ENCODE peak calls at places on chromosomes 7 and 10, in four cellular contexts. J is CD4-positive, CD25-positive, alpha-beta regulatory T cell; G is HAP-1; S is GM23248. K is an unnamed sample. For H3K4me1, the result is how much of the 10 kb centered on the place peaks cover.

GRCh38 chr7:120215654-120216053 is 57.3 kb upstream of the KCND2 start:
- DNase-seq in G (no peak), J (no peak), S (no peak), K (no peak)

GRCh38 chr7:111953611-111954010 is 252.6 kb downstream of the DOCK4 start:
- DNase-seq in S (peak), J (no peak), G (no peak), K (no peak)

GRCh38 chr10:23065549-23065948 is 29.8 kb upstream of the MSRB2 start:
- DNase-seq in J (no peak), S (peak), G (no peak), K (no peak)

GRCh38 chr10:92753865-92754264 is 64.1 kb downstream of the HHEX start:
- DNase-seq in J (no peak), G (no peak), S (no peak), K (no peak)

GRCh38 chr7:78071821-78072590 is 273.4 kb downstream of the PHTF2 start:
- DNase-seq in G (no peak), S (no peak), J (no peak), K (no peak)

GRCh38 chr7:79553811-79554555 is 100.5 kb upstream of the MAGI2 start:
- DNase-seq in S (peak), G (no peak), J (no peak), K (no peak)

GRCh38 chr10:19816420-19817250 is at the start of gene PLXDC2:
- DNase-seq in S (peak), J (no peak), G (peak), K (no peak)

GRCh38 chr7:90487808-90488207 is 18.4 kb downstream of the PTTG1IP2 start:
- DNase-seq in J (no peak), S (no peak), G (no peak), K (no peak)

GRCh38 chr7:34453150-34453549 is 204.9 kb upstream of the NPSR1 start:
- DNase-seq in J (no peak), G (no peak), S (peak), K (no peak)

GRCh38 chr7:144835166-144835611 is 664 bp downstream of the TPK1 start:
- DNase-seq in S (peak), G (peak), J (no peak), K (no peak)

GRCh38 chr7:43823941-43824340 is 45.4 kb downstream of the MRPS24 start:
- DNase-seq in S (no peak), J (no peak), G (no peak), K (no peak)

GRCh38 chr10:35079763-35080162 is 10.4 kb downstream of the CUL2 start:
- DNase-seq in S (peak), J (no peak), G (no peak), K (no peak)

GRCh38 chr7:69399038-69399800 is 199.1 kb upstream of the AUTS2 start:
- DNase-seq in G (no peak), J (no peak), S (peak), K (no peak)

GRCh38 chr7:67341153-67341768 is 344.6 kb downstream of the TYW1 start:
- DNase-seq in G (no peak), S (no peak), J (no peak), K (no peak)

GRCh38 chr10:42974693-42975002 is 102.2 kb upstream of the RET start:
- DNase-seq in J (no peak), G (no peak), S (no peak), K (no peak)

GRCh38 chr7:51366930-51367613 is 50.5 kb upstream of the COBL start:
- DNase-seq in J (no peak), G (peak), S (peak), K (no peak)

GRCh38 chr10:26863677-26864076 is 2.9 kb upstream of the ABI1 start:
- DNase-seq in S (no peak), G (no peak), J (no peak), K (no peak)

GRCh38 chr10:5559642-5560141 is 34.9 kb downstream of the CALML3 start:
- DNase-seq in G (no peak), J (no peak), S (peak), K (no peak)

GRCh38 chr10:132019366-132019765 is 37.6 kb upstream of the BNIP3 start:
- DNase-seq in G (no peak), S (no peak), J (no peak), K (no peak)

GRCh38 chr10:108385963-108386362 is 1221.5 kb upstream of the SORCS1 start:
- DNase-seq in G (no peak), J (no peak), S (no peak), K (no peak)

GRCh38 chr7:151518105-151518780 is 1.5 kb downstream of the RHEB start:
- DNase-seq in S (peak), J (peak), G (peak), K (peak)

GRCh38 chr7:76302299-76303056 is at the start of gene HSPB1:
- DNase-seq in J (peak), S (peak), G (peak), K (peak)

GRCh38 chr10:7039859-7040258 is 371.0 kb downstream of the SFMBT2 start:
- DNase-seq in S (no peak), J (no peak), G (no peak), K (no peak)

DNA sequence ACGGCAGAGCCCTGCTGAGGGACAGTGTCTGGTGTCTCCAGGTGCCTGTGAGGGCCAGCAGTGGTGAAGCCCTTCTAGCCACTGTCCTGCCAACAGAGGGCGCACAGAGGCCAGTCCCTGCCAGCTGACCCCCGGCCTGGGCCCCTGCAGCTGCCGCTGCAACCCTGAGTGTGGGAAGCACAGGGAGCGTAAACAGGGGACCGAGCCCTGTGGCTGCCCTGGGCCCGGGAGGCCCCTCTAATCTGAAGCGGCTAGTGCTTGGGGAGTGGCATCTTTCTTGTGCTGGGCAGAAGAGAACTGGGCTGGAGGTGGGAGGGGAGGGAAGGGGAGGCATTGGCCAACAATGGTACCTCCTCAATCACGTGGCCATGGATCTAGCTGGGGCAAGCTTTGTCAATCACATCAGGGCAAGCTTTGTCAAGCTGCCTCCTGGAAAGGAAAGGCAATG is 34.6 kb downstream of the TRIM8 start:
- DNase-seq in S (peak), J (no peak), G (peak), K (no peak)
- H3K4me1 ChIP-seq in S (under half), J (under half), G (under half), K (under half)

GRCh38 chr7:143290293-143290692 is 2.1 kb downstream of the CASP2 start:
- DNase-seq in G (no peak), S (no peak), J (no peak), K (no peak)
- H3K4me1 ChIP-seq in G (under half), S (under half), J (under half), K (under half)

DNA sequence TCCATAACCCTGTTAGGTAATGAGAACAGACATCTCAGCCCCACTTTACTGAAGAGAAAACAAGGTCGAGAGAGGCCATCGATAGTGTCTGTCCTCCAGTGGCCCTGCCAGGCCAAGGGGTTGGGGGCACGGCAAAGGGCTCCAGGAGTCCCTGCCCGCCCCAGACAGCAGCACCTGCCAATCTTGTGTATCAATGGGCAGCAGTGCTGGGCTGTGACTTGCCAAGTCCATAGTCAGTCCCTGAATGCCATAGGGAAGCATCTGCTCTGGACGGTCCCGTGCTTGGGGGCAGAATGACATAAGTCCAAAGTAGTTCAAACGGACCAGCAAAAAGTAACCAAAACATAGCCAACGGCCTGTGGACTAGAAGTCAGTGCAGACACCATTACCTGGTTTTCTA is 33.2 kb downstream of the DLG5 start:
- DNase-seq in S (no peak), G (no peak), J (no peak), K (no peak)
- H3K4me1 ChIP-seq in S (under half), G (under half), J (under half), K (under half)

GRCh38 chr7:1454471-1455065 is 4.7 kb downstream of the MICALL2 start:
- DNase-seq in G (no peak), J (no peak), S (no peak), K (no peak)
- H3K4me1 ChIP-seq in G (under half), J (under half), S (under half), K (under half)

GRCh38 chr10:59905735-59906416 is 480 bp downstream of the CCDC6 start:
- DNase-seq in G (peak), S (no peak), J (no peak), K (peak)

GRCh38 chr10:59906417-59907202 is at the start of gene CCDC6:
- DNase-seq in G (peak), J (peak), S (peak), K (peak)

GRCh38 chr10:59904431-59905065 is 1.8 kb downstream of the CCDC6 start:
- DNase-seq in J (no peak), S (peak), G (peak), K (no peak)

GRCh38 chr10:59903871-59904270 is 2.5 kb downstream of the CCDC6 start:
- DNase-seq in S (peak), G (no peak), J (no peak), K (no peak)

GRCh38 chr10:59905066-59905734 is 1.2 kb downstream of the CCDC6 start:
- DNase-seq in G (peak), J (peak), S (peak), K (no peak)
- H3K4me1 ChIP-seq in G (under half), J (half or more), S (under half), K (under half)

GRCh38 chr7:157670490-157671357 is 333.9 kb downstream of the DNAJB6 start:
- DNase-seq in S (no peak), J (no peak), G (no peak), K (no peak)
- H3K4me1 ChIP-seq in S (under half), J (under half), G (under half), K (under half)

GRCh38 chr7:36279251-36279925 is 110.3 kb upstream of the ANLN start:
- DNase-seq in S (no peak), J (no peak), G (no peak), K (no peak)

GRCh38 chr7:36283171-36283570 is 106.5 kb upstream of the ANLN start:
- DNase-seq in J (no peak), G (no peak), S (no peak), K (no peak)

GRCh38 chr7:36281945-36282727 is 107.5 kb upstream of the ANLN start:
- DNase-seq in G (no peak), S (peak), J (no peak), K (no peak)

GRCh38 chr7:36279926-36280315 is 109.7 kb upstream of the ANLN start:
- DNase-seq in J (no peak), G (no peak), S (no peak), K (no peak)

DNA sequence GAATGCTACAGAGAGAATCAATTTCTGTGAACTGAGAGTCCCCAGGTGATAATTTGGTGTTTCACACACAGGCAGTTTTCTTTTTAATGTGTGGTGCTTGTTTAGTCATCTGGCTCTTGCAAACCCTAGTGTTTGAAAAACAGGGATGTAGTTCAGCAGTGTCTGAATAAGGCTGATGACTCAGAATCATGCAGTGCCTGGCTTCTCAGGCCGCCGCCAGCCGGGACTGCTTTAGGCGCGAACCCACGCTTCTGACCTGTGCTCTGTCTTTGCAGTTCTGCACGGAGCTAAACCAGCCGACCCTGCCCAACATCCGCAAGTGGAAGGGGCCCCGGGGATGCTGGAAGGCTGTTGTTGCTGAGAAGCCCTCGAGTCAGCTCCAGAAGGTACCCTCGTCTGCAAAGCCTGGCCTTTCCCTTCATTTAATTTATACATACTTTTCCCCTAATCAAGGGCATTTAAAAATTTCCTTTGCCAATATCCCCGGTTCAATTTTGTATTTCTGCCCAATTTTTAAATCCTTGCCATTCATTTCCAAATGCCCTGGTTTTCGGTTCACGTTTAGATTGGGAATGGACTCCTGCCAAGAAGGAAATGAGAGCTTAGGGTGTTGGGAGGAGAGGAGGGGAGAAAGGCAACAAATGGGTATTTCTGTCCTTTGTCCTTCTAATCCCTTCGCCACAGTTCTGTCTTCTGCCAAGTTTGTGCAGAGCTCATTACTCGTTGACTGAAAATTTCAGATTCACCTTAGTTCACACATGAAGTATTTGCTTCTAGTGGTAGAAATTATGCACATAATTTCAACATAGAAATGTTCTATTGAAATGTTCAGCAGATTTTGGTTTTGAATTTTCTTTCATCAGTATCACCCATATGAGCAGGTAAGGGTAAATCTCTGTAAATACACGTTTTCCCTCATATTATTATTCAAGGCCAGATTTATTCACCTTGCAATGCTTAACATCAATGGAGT is 108.5 kb upstream of the ANLN start:
- DNase-seq in S (peak), G (peak), J (no peak), K (no peak)
- H3K4me1 ChIP-seq in S (under half), G (under half), J (under half), K (under half)

GRCh38 chr7:84021292-84021898 is 173.2 kb downstream of the SEMA3A start:
- DNase-seq in J (no peak), G (no peak), S (peak), K (no peak)

GRCh38 chr7:84022009-84022408 is 172.6 kb downstream of the SEMA3A start:
- DNase-seq in J (no peak), S (no peak), G (no peak), K (no peak)

GRCh38 chr7:84027678-84028077 is 166.9 kb downstream of the SEMA3A start:
- DNase-seq in J (no peak), G (no peak), S (no peak), K (no peak)

GRCh38 chr7:84025332-84025927 is 169.2 kb downstream of the SEMA3A start:
- DNase-seq in J (no peak), S (peak), G (peak), K (no peak)

GRCh38 chr7:84022686-84023308 is 171.8 kb downstream of the SEMA3A start:
- DNase-seq in G (no peak), S (no peak), J (no peak), K (no peak)
- H3K4me1 ChIP-seq in G (under half), S (under half), J (under half), K (under half)